ENCODE peak calls at places on chromosomes 2 and 18, in four cellular contexts. One of them, this sample, is unnamed.

GRCh38 chr2:109460553-109461324 is 153.0 kb downstream of the SEPTIN10 start:
- DNase-seq in stimulated activated CD4-positive, alpha-beta T cell treated with anti-CD3 and anti-CD28 coated beads, Interleukin-2, amount 100 ng/mL, for 24 hours: no peak
- DNase-seq in T-helper 1 cell: no peak
- DNase-seq in Ammon's horn: no peak
- DNase-seq in this sample: no peak

GRCh38 chr2:168773719-168774521 is 28.5 kb upstream of the NOSTRIN start:
- DNase-seq in stimulated activated CD4-positive, alpha-beta T cell treated with anti-CD3 and anti-CD28 coated beads, Interleukin-2, amount 100 ng/mL, for 24 hours: peak; percentile 23
- DNase-seq in T-helper 1 cell: no peak
- DNase-seq in Ammon's horn: peak; percentile 38
- DNase-seq in this sample: no peak

GRCh38 chr2:50443868-50444267 is 588.1 kb downstream of the NRXN1 start:
- DNase-seq in stimulated activated CD4-positive, alpha-beta T cell treated with anti-CD3 and anti-CD28 coated beads, Interleukin-2, amount 100 ng/mL, for 24 hours: no peak
- DNase-seq in T-helper 1 cell: no peak
- DNase-seq in Ammon's horn: no peak
- DNase-seq in this sample: no peak

GRCh38 chr2:24981742-24982141 is 10.0 kb upstream of the DNAJC27 start:
- DNase-seq in stimulated activated CD4-positive, alpha-beta T cell treated with anti-CD3 and anti-CD28 coated beads, Interleukin-2, amount 100 ng/mL, for 24 hours: no peak
- DNase-seq in T-helper 1 cell: no peak
- DNase-seq in Ammon's horn: peak; percentile 40
- DNase-seq in this sample: no peak

GRCh38 chr2:238913931-238914647 is 66.2 kb downstream of the TWIST2 start:
- DNase-seq in stimulated activated CD4-positive, alpha-beta T cell treated with anti-CD3 and anti-CD28 coated beads, Interleukin-2, amount 100 ng/mL, for 24 hours: no peak
- DNase-seq in T-helper 1 cell: no peak
- DNase-seq in Ammon's horn: no peak
- DNase-seq in this sample: no peak

GRCh38 chr18:31445908-31446307 is 1.6 kb upstream of the DSG3 start:
- DNase-seq in stimulated activated CD4-positive, alpha-beta T cell treated with anti-CD3 and anti-CD28 coated beads, Interleukin-2, amount 100 ng/mL, for 24 hours: no peak
- DNase-seq in T-helper 1 cell: no peak
- DNase-seq in Ammon's horn: no peak
- DNase-seq in this sample: no peak

GRCh38 chr2:201021914-201022313 is 49.6 kb downstream of the HYCC2 start:
- DNase-seq in stimulated activated CD4-positive, alpha-beta T cell treated with anti-CD3 and anti-CD28 coated beads, Interleukin-2, amount 100 ng/mL, for 24 hours: no peak
- DNase-seq in T-helper 1 cell: no peak
- DNase-seq in Ammon's horn: no peak
- DNase-seq in this sample: no peak

GRCh38 chr2:239644016-239644415 is 243.2 kb upstream of the HDAC4 start:
- DNase-seq in stimulated activated CD4-positive, alpha-beta T cell treated with anti-CD3 and anti-CD28 coated beads, Interleukin-2, amount 100 ng/mL, for 24 hours: no peak
- DNase-seq in T-helper 1 cell: no peak
- DNase-seq in Ammon's horn: no peak
- DNase-seq in this sample: no peak

GRCh38 chr2:66569321-66569851 is 134.5 kb downstream of the MEIS1 start:
- DNase-seq in stimulated activated CD4-positive, alpha-beta T cell treated with anti-CD3 and anti-CD28 coated beads, Interleukin-2, amount 100 ng/mL, for 24 hours: no peak
- DNase-seq in T-helper 1 cell: no peak
- DNase-seq in Ammon's horn: no peak
- DNase-seq in this sample: no peak

GRCh38 chr2:142869461-142870106 is 7.9 kb upstream of the KYNU start:
- DNase-seq in stimulated activated CD4-positive, alpha-beta T cell treated with anti-CD3 and anti-CD28 coated beads, Interleukin-2, amount 100 ng/mL, for 24 hours: no peak
- DNase-seq in T-helper 1 cell: no peak
- DNase-seq in Ammon's horn: no peak
- DNase-seq in this sample: no peak